ENCODE peak calls at places on chromosomes 11 and 22, in six cellular contexts. F is omental fat pad, Q is stomach, L is right lobe of liver, P is fibroblast of the aortic adventitia, T is bronchial epithelial cell. B is an unnamed sample.

GRCh38 chr11:62444271-62444833 is 25.5 kb downstream of the SCGB1A1 start:
- DNase-seq in F (peak; percentile 48), Q (peak; percentile 30), L (no peak), P (peak; percentile 91), T (no peak), B (no peak)

GRCh38 chr11:86453290-86454030 is 78.8 kb downstream of the CCDC81 start:
- DNase-seq in F (no peak), Q (no peak), L (no peak), P (no peak), T (no peak), B (no peak)

GRCh38 chr11:123580557-123581275 is 73.7 kb downstream of the SCN3B start:
- DNase-seq in F (peak; percentile 32), Q (peak; percentile 84), L (peak; percentile 81), P (peak; percentile 36), T (peak; percentile 59), B (peak; percentile 42)

GRCh38 chr22:39665229-39665628 is 94.7 kb downstream of the CACNA1I start:
- DNase-seq in F (no peak), Q (no peak), L (no peak), P (no peak), T (no peak), B (no peak)

GRCh38 chr22:20621162-20621561 is 113.8 kb downstream of the MED15 start:
- DNase-seq in F (no peak), Q (no peak), L (no peak), P (no peak), T (no peak), B (no peak)

GRCh38 chr22:42383287-42383686 is 48.9 kb downstream of the NFAM1 start:
- DNase-seq in F (no peak), Q (no peak), L (no peak), P (no peak), T (no peak), B (no peak)

GRCh38 chr11:96037267-96037990 is 113.5 kb upstream of the MTMR2 start:
- DNase-seq in F (no peak), Q (no peak), L (no peak), P (no peak), T (peak; percentile 70), B (no peak)

GRCh38 chr11:6618117-6619020 is 853 bp downstream of the TPP1 start:
- DNase-seq in F (peak; percentile 23), Q (peak; percentile 49), L (peak; percentile 54), P (peak; percentile 85), T (peak; percentile 50), B (peak; percentile 65)

GRCh38 chr11:102117472-102118113 is 7.3 kb downstream of the YAP1 start:
- DNase-seq in F (no peak), Q (no peak), L (no peak), P (peak; percentile 46), T (peak; percentile 66), B (no peak)

GRCh38 chr11:124801014-124801413 is 808 bp upstream of the MSANTD2 start:
- DNase-seq in F (no peak), Q (no peak), L (no peak), P (peak; percentile 39), T (peak; percentile 61), B (no peak)

GRCh38 chr11:116732740-116733385 is 39.9 kb downstream of the BUD13 start:
- DNase-seq in F (no peak), Q (peak; percentile 72), L (peak; percentile 67), P (peak; percentile 70), T (peak; percentile 57), B (peak; percentile 44)

GRCh38 chr11:46265764-46266163 is 11.7 kb upstream of the CREB3L1 start:
- DNase-seq in F (no peak), Q (no peak), L (no peak), P (no peak), T (no peak), B (no peak)

GRCh38 chr11:59510917-59511589 is at the start of gene OR4D9:
- DNase-seq in F (no peak), Q (no peak), L (no peak), P (no peak), T (no peak), B (no peak)

GRCh38 chr11:62439785-62440602 is 21.2 kb downstream of the SCGB1A1 start:
- DNase-seq in F (no peak), Q (no peak), L (no peak), P (peak; percentile 89), T (no peak), B (no peak)

GRCh38 chr22:19565921-19566598 is 41.9 kb upstream of the CLDN5 start:
- DNase-seq in F (no peak), Q (no peak), L (no peak), P (no peak), T (peak; percentile 34), B (no peak)

GRCh38 chr11:68275721-68276488 is 4.1 kb upstream of the C11orf24 start:
- DNase-seq in F (no peak), Q (no peak), L (peak; percentile 71), P (no peak), T (peak; percentile 73), B (no peak)

GRCh38 chr11:61487342-61488025 is 21.1 kb upstream of the LRRC10B start:
- DNase-seq in F (no peak), Q (no peak), L (no peak), P (no peak), T (no peak), B (no peak)

GRCh38 chr11:70205049-70205725 is 2.1 kb downstream of the FADD start:
- DNase-seq in F (no peak), Q (no peak), L (peak; percentile 22), P (peak; percentile 29), T (no peak), B (no peak)

GRCh38 chr11:125224391-125225015 is 60.0 kb downstream of the PKNOX2 start:
- DNase-seq in F (no peak), Q (peak; percentile 40), L (peak; percentile 21), P (peak; percentile 72), T (no peak), B (no peak)

GRCh38 chr11:16791494-16791961 is 53.1 kb downstream of the C11orf58 start:
- DNase-seq in F (no peak), Q (no peak), L (no peak), P (peak; percentile 90), T (peak; percentile 90), B (no peak)

GRCh38 chr11:61598886-61599868 is 18.3 kb upstream of the SYT7 start:
- DNase-seq in F (no peak), Q (no peak), L (no peak), P (peak; percentile 86), T (peak; percentile 69), B (no peak)

GRCh38 chr11:65623177-65623576 is 7.6 kb downstream of the PCNX3 start:
- DNase-seq in F (no peak), Q (no peak), L (no peak), P (no peak), T (no peak), B (no peak)

GRCh38 chr11:27876209-27876775 is 176.0 kb upstream of the BDNF start:
- DNase-seq in F (no peak), Q (no peak), L (no peak), P (no peak), T (no peak), B (no peak)

GRCh38 chr11:80186687-80187086 is 745.9 kb upstream of the TENM4 start:
- DNase-seq in F (no peak), Q (no peak), L (no peak), P (no peak), T (peak; percentile 22), B (no peak)

GRCh38 chr11:67120881-67121710 is 2.0 kb downstream of the KDM2A start:
- DNase-seq in F (no peak), Q (peak; percentile 45), L (peak; percentile 6), P (peak; percentile 52), T (peak; percentile 32), B (no peak)

GRCh38 chr22:46986788-46987187 is 224.3 kb downstream of the TBC1D22A start:
- DNase-seq in F (no peak), Q (no peak), L (no peak), P (no peak), T (no peak), B (no peak)

GRCh38 chr22:46982635-46983034 is 220.2 kb downstream of the TBC1D22A start:
- DNase-seq in F (no peak), Q (no peak), L (no peak), P (no peak), T (no peak), B (no peak)

GRCh38 chr22:46984751-46985506 is 222.5 kb downstream of the TBC1D22A start:
- DNase-seq in F (no peak), Q (no peak), L (no peak), P (peak; percentile 68), T (peak; percentile 85), B (no peak)

GRCh38 chr22:46983046-46983445 is 220.6 kb downstream of the TBC1D22A start:
- DNase-seq in F (no peak), Q (no peak), L (no peak), P (no peak), T (no peak), B (no peak)

GRCh38 chr22:46985507-46985882 is 223.0 kb downstream of the TBC1D22A start:
- DNase-seq in F (no peak), Q (no peak), L (no peak), P (no peak), T (no peak), B (no peak)
- TF ChIP-seq CTCF in F (no peak), Q (no peak), L (no peak), P (peak; percentile 37), T (no peak), B (no peak)

DNA sequence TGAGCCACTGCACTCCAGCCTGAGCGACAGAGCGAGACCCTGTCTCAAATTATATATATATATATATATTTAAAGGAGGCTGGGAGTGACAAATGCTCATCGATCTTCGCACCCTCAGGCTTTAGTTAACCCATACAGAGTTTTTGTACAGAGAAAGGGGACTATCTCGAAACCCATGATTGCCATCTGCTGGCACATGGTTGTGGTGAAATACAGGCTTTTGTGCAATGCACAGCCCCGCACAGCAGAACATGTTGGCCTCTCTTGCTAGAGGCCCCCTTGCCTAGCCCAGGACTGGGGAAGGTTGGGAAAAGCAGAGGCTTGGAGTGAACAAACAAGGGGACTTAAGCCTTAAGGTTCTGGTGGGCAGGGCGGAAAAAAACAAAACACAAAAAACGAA is 3.6 kb downstream of the MYBPC3 start:
- DNase-seq in F (no peak), Q (no peak), L (no peak), P (peak; percentile 18), T (no peak), B (no peak)
- TF ChIP-seq CTCF in F (no peak), Q (no peak), L (peak; percentile 10), P (peak; percentile 6), T (peak; percentile 21), B (no peak)

GRCh38 chr11:94417386-94417987 is 16.3 kb upstream of the GPR83 start:
- DNase-seq in F (no peak), Q (no peak), L (no peak), P (peak; percentile 77), T (peak; percentile 34), B (no peak)
- TF ChIP-seq CTCF in F (no peak), Q (no peak), L (peak; percentile 46), P (peak; percentile 75), T (peak; percentile 50), B (no peak)

DNA sequence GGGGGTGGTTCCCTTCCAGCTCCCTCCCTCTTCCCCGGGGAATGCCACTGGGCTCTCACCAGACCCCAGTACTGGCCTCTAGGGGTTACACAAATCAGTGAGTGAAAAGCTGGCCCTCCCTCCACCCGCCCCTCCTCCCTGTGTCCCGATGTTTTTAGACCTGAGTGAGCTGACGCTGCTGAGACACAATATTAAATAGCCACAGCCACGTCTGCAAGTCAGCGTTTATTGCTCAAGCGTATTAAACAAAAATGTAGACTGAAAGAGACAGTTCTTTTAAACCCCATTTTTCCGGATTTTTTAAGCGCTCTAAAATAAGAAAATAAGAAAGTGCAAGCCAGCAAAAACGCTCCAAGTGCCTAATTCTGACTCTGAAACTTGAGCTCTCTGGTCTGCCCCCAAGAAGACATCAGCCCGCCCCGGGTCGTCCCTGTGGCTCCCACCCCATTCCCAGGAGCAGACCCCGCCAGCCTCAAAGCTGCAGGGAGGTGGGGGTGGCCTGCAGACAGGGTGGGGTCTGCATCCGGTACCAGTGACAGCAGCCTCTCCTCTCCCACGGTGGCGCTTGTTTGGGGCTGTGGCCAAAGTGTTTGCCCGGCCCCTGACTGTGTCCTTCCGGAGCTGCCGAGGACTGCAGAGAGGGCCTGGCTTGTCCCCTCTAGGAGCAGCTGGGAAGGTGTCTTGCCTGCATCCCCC is 1.2 kb upstream of the TTLL8 start:
- DNase-seq in F (no peak), Q (no peak), L (peak; percentile 42), P (peak; percentile 43), T (no peak), B (no peak)
- TF ChIP-seq CTCF in F (no peak), Q (no peak), L (no peak), P (peak; percentile 22), T (no peak), B (no peak)

B was measured in natural killer cell.